ENCODE peak calls at places on chromosomes 3 and 15, in four cellular contexts. One of them, this sample, is unnamed. For H3K4me1 and H3K9me3, the result is how much of the 10 kb centered on the place peaks cover.

GRCh38 chr15:28459279-28459678 is 73.5 kb downstream of the GOLGA8G start:
- DNase-seq in ovary: no peak
- DNase-seq in IMR-90: peak
- DNase-seq in kidney: no peak
- DNase-seq in this sample: no peak

GRCh38 chr3:43707266-43707665 is 16.5 kb downstream of the ABHD5 start:
- DNase-seq in ovary: no peak
- DNase-seq in IMR-90: peak
- DNase-seq in kidney: no peak
- DNase-seq in this sample: no peak

GRCh38 chr3:171404376-171404982 is 55.7 kb downstream of the TNIK start:
- DNase-seq in ovary: no peak
- DNase-seq in IMR-90: no peak
- DNase-seq in kidney: no peak
- DNase-seq in this sample: no peak

GRCh38 chr3:63450634-63451363 is 172.7 kb downstream of the SYNPR start:
- DNase-seq in kidney: no peak
- DNase-seq in IMR-90: no peak
- DNase-seq in ovary: no peak
- DNase-seq in this sample: no peak

GRCh38 chr15:67758610-67759300 is 66.6 kb upstream of the SKOR1 start:
- DNase-seq in IMR-90: no peak
- DNase-seq in kidney: no peak
- DNase-seq in ovary: no peak
- DNase-seq in this sample: no peak

GRCh38 chr15:82995938-82996337 is 9.9 kb downstream of the RAMAC start:
- DNase-seq in IMR-90: peak
- DNase-seq in ovary: no peak
- DNase-seq in kidney: no peak
- DNase-seq in this sample: no peak

GRCh38 chr3:57974796-57975388 is 33.3 kb upstream of the FLNB start:
- DNase-seq in kidney: no peak
- DNase-seq in ovary: no peak
- DNase-seq in IMR-90: peak
- DNase-seq in this sample: no peak

GRCh38 chr3:155416500-155417118 is 123.1 kb upstream of the STRIT1 start:
- DNase-seq in IMR-90: peak
- DNase-seq in ovary: no peak
- DNase-seq in kidney: no peak
- DNase-seq in this sample: no peak

GRCh38 chr15:31079519-31079918 is 22.0 kb downstream of the TRPM1 start:
- DNase-seq in ovary: no peak
- DNase-seq in IMR-90: peak
- DNase-seq in kidney: no peak
- DNase-seq in this sample: no peak

GRCh38 chr3:51559266-51559907 is 20.9 kb downstream of the RAD54L2 start:
- DNase-seq in ovary: peak
- DNase-seq in kidney: no peak
- DNase-seq in IMR-90: peak
- DNase-seq in this sample: no peak

GRCh38 chr3:141940204-141940776 is 63.8 kb downstream of the ATP1B3 start:
- DNase-seq in IMR-90: peak
- DNase-seq in kidney: peak
- DNase-seq in ovary: no peak
- DNase-seq in this sample: no peak

GRCh38 chr3:127254001-127254400 is 33.8 kb downstream of the PRR20G start:
- DNase-seq in kidney: no peak
- DNase-seq in ovary: no peak
- DNase-seq in IMR-90: no peak
- DNase-seq in this sample: no peak

GRCh38 chr3:50961361-50961760 is 286.6 kb downstream of the DOCK3 start:
- DNase-seq in kidney: no peak
- DNase-seq in ovary: no peak
- DNase-seq in IMR-90: no peak
- DNase-seq in this sample: no peak

GRCh38 chr3:194941956-194942483 is 256.3 kb downstream of the FAM43A start:
- DNase-seq in IMR-90: no peak
- DNase-seq in ovary: no peak
- DNase-seq in kidney: no peak
- DNase-seq in this sample: no peak

GRCh38 chr3:138452491-138452890 is 18.1 kb downstream of the ESYT3 start:
- DNase-seq in IMR-90: no peak
- DNase-seq in ovary: no peak
- DNase-seq in kidney: no peak
- DNase-seq in this sample: no peak

GRCh38 chr15:67548862-67549651 is 6.6 kb downstream of the MAP2K5 start:
- DNase-seq in IMR-90: no peak
- DNase-seq in kidney: no peak
- DNase-seq in ovary: no peak
- DNase-seq in this sample: no peak

GRCh38 chr3:29536016-29536736 is 255.3 kb downstream of the RBMS3 start:
- DNase-seq in IMR-90: no peak
- DNase-seq in ovary: no peak
- DNase-seq in kidney: no peak
- DNase-seq in this sample: no peak
- H3K4me1 ChIP-seq in IMR-90: under half
- H3K4me1 ChIP-seq in ovary: under half
- H3K4me1 ChIP-seq in kidney: under half
- H3K4me1 ChIP-seq in this sample: under half

GRCh38 chr3:68172039-68172438 is 517.6 kb upstream of the SUCLG2 start:
- DNase-seq in IMR-90: no peak
- DNase-seq in kidney: no peak
- DNase-seq in ovary: no peak
- DNase-seq in this sample: no peak
- H3K9me3 ChIP-seq in IMR-90: under half
- H3K9me3 ChIP-seq in kidney: under half
- H3K9me3 ChIP-seq in ovary: under half
- H3K9me3 ChIP-seq in this sample: under half

GRCh38 chr15:73608475-73608874 is 24.7 kb downstream of the NPTN start:
- DNase-seq in kidney: no peak
- DNase-seq in ovary: no peak
- DNase-seq in IMR-90: no peak
- DNase-seq in this sample: no peak
- H3K27ac ChIP-seq in kidney: no peak
- H3K27ac ChIP-seq in ovary: no peak
- H3K27ac ChIP-seq in IMR-90: no peak
- H3K27ac ChIP-seq in this sample: no peak

GRCh38 chr3:186594591-186595113 is 18.2 kb upstream of the AHSG start:
- DNase-seq in IMR-90: no peak
- DNase-seq in ovary: no peak
- DNase-seq in kidney: no peak
- DNase-seq in this sample: no peak
- H3K4me1 ChIP-seq in IMR-90: under half
- H3K4me1 ChIP-seq in ovary: under half
- H3K4me1 ChIP-seq in kidney: under half
- H3K4me1 ChIP-seq in this sample: under half

GRCh38 chr3:20673866-20674265 is 487.9 kb upstream of the SGO1 start:
- DNase-seq in ovary: no peak
- DNase-seq in IMR-90: no peak
- DNase-seq in kidney: no peak
- DNase-seq in this sample: no peak

GRCh38 chr3:20669675-20670074 is 483.7 kb upstream of the SGO1 start:
- DNase-seq in kidney: no peak
- DNase-seq in ovary: no peak
- DNase-seq in IMR-90: no peak
- DNase-seq in this sample: no peak

GRCh38 chr3:20666091-20666490 is 480.1 kb upstream of the SGO1 start:
- DNase-seq in kidney: no peak
- DNase-seq in IMR-90: no peak
- DNase-seq in ovary: no peak
- DNase-seq in this sample: no peak

GRCh38 chr3:20668411-20668810 is 482.4 kb upstream of the SGO1 start:
- DNase-seq in ovary: no peak
- DNase-seq in kidney: no peak
- DNase-seq in IMR-90: no peak
- DNase-seq in this sample: no peak

GRCh38 chr3:20669184-20669583 is 483.2 kb upstream of the SGO1 start:
- DNase-seq in IMR-90: no peak
- DNase-seq in ovary: no peak
- DNase-seq in kidney: no peak
- DNase-seq in this sample: no peak
- H3K9me3 ChIP-seq in IMR-90: under half
- H3K9me3 ChIP-seq in ovary: under half
- H3K9me3 ChIP-seq in kidney: under half
- H3K9me3 ChIP-seq in this sample: under half

GRCh38 chr3:135448520-135448919 is 517.0 kb upstream of the PPP2R3A start:
- DNase-seq in IMR-90: no peak
- DNase-seq in kidney: no peak
- DNase-seq in ovary: no peak
- DNase-seq in this sample: no peak
- H3K27ac ChIP-seq in IMR-90: no peak
- H3K27ac ChIP-seq in kidney: no peak
- H3K27ac ChIP-seq in ovary: no peak
- H3K27ac ChIP-seq in this sample: no peak

GRCh38 chr15:85314653-85315052 is 65.8 kb upstream of the AKAP13 start:
- DNase-seq in kidney: no peak
- DNase-seq in ovary: no peak
- DNase-seq in IMR-90: peak
- DNase-seq in this sample: no peak
- H3K4me1 ChIP-seq in kidney: under half
- H3K4me1 ChIP-seq in ovary: under half
- H3K4me1 ChIP-seq in IMR-90: under half
- H3K4me1 ChIP-seq in this sample: under half